ENCODE peak calls at places on chromosome 21, in nine cellular contexts. One of them, this sample, is unnamed.
A peak's percentile ranks its signal among the peaks of the same experiment; 100 is the strongest.

GRCh38 chr21:41767606-41768370 is 936 bp upstream of the RIPK4 start:
- DNase-seq in NCI-H2081: no peak
- DNase-seq in activated gamma-delta T cell: no peak
- DNase-seq in adrenal gland: no peak
- DNase-seq in ELF-1: peak; percentile 39
- DNase-seq in stimulated activated CD8-positive, alpha-beta memory T cell treated with anti-CD3 and anti-CD28 coated beads, Interleukin-7, amount 100 ng/mL, for 1 hour: no peak
- DNase-seq in brain microvascular endothelial cell: no peak
- DNase-seq in AG08396: no peak
- DNase-seq in kidney epithelial cell: peak; percentile 75
- DNase-seq in this sample: no peak

GRCh38 chr21:45990741-45991605 is 9.4 kb downstream of the COL6A1 start:
- DNase-seq in activated gamma-delta T cell: no peak
- DNase-seq in kidney epithelial cell: no peak
- DNase-seq in AG08396: no peak
- DNase-seq in NCI-H2081: no peak
- DNase-seq in adrenal gland: peak; percentile 11
- DNase-seq in brain microvascular endothelial cell: no peak
- DNase-seq in ELF-1: no peak
- DNase-seq in stimulated activated CD8-positive, alpha-beta memory T cell treated with anti-CD3 and anti-CD28 coated beads, Interleukin-7, amount 100 ng/mL, for 1 hour: no peak
- DNase-seq in this sample: no peak

GRCh38 chr21:26093094-26093493 is 77.5 kb downstream of the APP start:
- DNase-seq in activated gamma-delta T cell: no peak
- DNase-seq in stimulated activated CD8-positive, alpha-beta memory T cell treated with anti-CD3 and anti-CD28 coated beads, Interleukin-7, amount 100 ng/mL, for 1 hour: no peak
- DNase-seq in NCI-H2081: no peak
- DNase-seq in ELF-1: no peak
- DNase-seq in AG08396: peak; percentile 27
- DNase-seq in brain microvascular endothelial cell: peak; percentile 45
- DNase-seq in kidney epithelial cell: no peak
- DNase-seq in adrenal gland: no peak
- DNase-seq in this sample: no peak

GRCh38 chr21:38773108-38774061 is 32.3 kb upstream of the ETS2 start:
- DNase-seq in AG08396: peak; percentile 75
- DNase-seq in ELF-1: no peak
- DNase-seq in NCI-H2081: no peak
- DNase-seq in activated gamma-delta T cell: no peak
- DNase-seq in stimulated activated CD8-positive, alpha-beta memory T cell treated with anti-CD3 and anti-CD28 coated beads, Interleukin-7, amount 100 ng/mL, for 1 hour: no peak
- DNase-seq in adrenal gland: no peak
- DNase-seq in brain microvascular endothelial cell: peak; percentile 95
- DNase-seq in kidney epithelial cell: peak; percentile 80
- DNase-seq in this sample: no peak

GRCh38 chr21:40615503-40616376 is 231.2 kb downstream of the DSCAM start:
- DNase-seq in activated gamma-delta T cell: no peak
- DNase-seq in ELF-1: no peak
- DNase-seq in AG08396: no peak
- DNase-seq in adrenal gland: no peak
- DNase-seq in stimulated activated CD8-positive, alpha-beta memory T cell treated with anti-CD3 and anti-CD28 coated beads, Interleukin-7, amount 100 ng/mL, for 1 hour: no peak
- DNase-seq in brain microvascular endothelial cell: no peak
- DNase-seq in NCI-H2081: no peak
- DNase-seq in kidney epithelial cell: no peak
- DNase-seq in this sample: no peak

GRCh38 chr21:44732263-44732662 is 20.9 kb upstream of the TSPEAR start:
- DNase-seq in brain microvascular endothelial cell: no peak
- DNase-seq in activated gamma-delta T cell: no peak
- DNase-seq in AG08396: no peak
- DNase-seq in adrenal gland: no peak
- DNase-seq in stimulated activated CD8-positive, alpha-beta memory T cell treated with anti-CD3 and anti-CD28 coated beads, Interleukin-7, amount 100 ng/mL, for 1 hour: no peak
- DNase-seq in kidney epithelial cell: no peak
- DNase-seq in NCI-H2081: no peak
- DNase-seq in ELF-1: no peak
- DNase-seq in this sample: peak; percentile 21

GRCh38 chr21:31731112-31731801 is 661 bp downstream of the SCAF4 start:
- DNase-seq in activated gamma-delta T cell: peak; percentile 49
- DNase-seq in adrenal gland: peak; percentile 70
- DNase-seq in stimulated activated CD8-positive, alpha-beta memory T cell treated with anti-CD3 and anti-CD28 coated beads, Interleukin-7, amount 100 ng/mL, for 1 hour: no peak
- DNase-seq in ELF-1: no peak
- DNase-seq in AG08396: peak; percentile 50
- DNase-seq in kidney epithelial cell: no peak
- DNase-seq in brain microvascular endothelial cell: no peak
- DNase-seq in NCI-H2081: peak; percentile 39
- DNase-seq in this sample: peak; percentile 36

GRCh38 chr21:35316933-35317332 is 267.8 kb upstream of the RUNX1 start:
- DNase-seq in kidney epithelial cell: no peak
- DNase-seq in brain microvascular endothelial cell: peak; percentile 92
- DNase-seq in adrenal gland: no peak
- DNase-seq in activated gamma-delta T cell: no peak
- DNase-seq in stimulated activated CD8-positive, alpha-beta memory T cell treated with anti-CD3 and anti-CD28 coated beads, Interleukin-7, amount 100 ng/mL, for 1 hour: no peak
- DNase-seq in NCI-H2081: no peak
- DNase-seq in AG08396: no peak
- DNase-seq in ELF-1: peak; percentile 12
- DNase-seq in this sample: no peak

GRCh38 chr21:17612565-17613241 is at the start of gene BTG3:
- DNase-seq in activated gamma-delta T cell: peak; percentile 68
- DNase-seq in kidney epithelial cell: no peak
- DNase-seq in NCI-H2081: peak; percentile 82
- DNase-seq in brain microvascular endothelial cell: peak; percentile 33
- DNase-seq in AG08396: peak; percentile 94
- DNase-seq in ELF-1: peak; percentile 85
- DNase-seq in stimulated activated CD8-positive, alpha-beta memory T cell treated with anti-CD3 and anti-CD28 coated beads, Interleukin-7, amount 100 ng/mL, for 1 hour: peak; percentile 64
- DNase-seq in adrenal gland: peak; percentile 72
- DNase-seq in this sample: peak; percentile 80

GRCh38 chr21:31580866-31581276 is 78.6 kb upstream of the SOD1 start:
- DNase-seq in NCI-H2081: peak; percentile 66
- DNase-seq in AG08396: peak; percentile 53
- DNase-seq in kidney epithelial cell: no peak
- DNase-seq in adrenal gland: peak; percentile 67
- DNase-seq in stimulated activated CD8-positive, alpha-beta memory T cell treated with anti-CD3 and anti-CD28 coated beads, Interleukin-7, amount 100 ng/mL, for 1 hour: peak; percentile 61
- DNase-seq in ELF-1: peak; percentile 75
- DNase-seq in brain microvascular endothelial cell: peak; percentile 70
- DNase-seq in activated gamma-delta T cell: no peak
- DNase-seq in this sample: peak; percentile 74

GRCh38 chr21:39686636-39687035 is 58.3 kb upstream of the IGSF5 start:
- DNase-seq in AG08396: no peak
- DNase-seq in NCI-H2081: no peak
- DNase-seq in activated gamma-delta T cell: no peak
- DNase-seq in adrenal gland: no peak
- DNase-seq in kidney epithelial cell: no peak
- DNase-seq in ELF-1: no peak
- DNase-seq in brain microvascular endothelial cell: no peak
- DNase-seq in stimulated activated CD8-positive, alpha-beta memory T cell treated with anti-CD3 and anti-CD28 coated beads, Interleukin-7, amount 100 ng/mL, for 1 hour: no peak
- DNase-seq in this sample: no peak